ENCODE peak calls at places on chromosome 14, in seven cellular contexts. Z is cardiac muscle cell, G is tibial artery, M is left lung, E is endothelial cell of umbilical vein, N is A549, P is heart left ventricle. O is an unnamed sample.

GRCh38 chr14:103401223-103402214 is 16.3 kb downstream of the MARK3 start:
- DNase-seq in Z (peak), G (no peak), M (no peak), E (peak), N (no peak), P (no peak), O (peak)

GRCh38 chr14:77296906-77297305 is 23.8 kb downstream of the POMT2 start:
- DNase-seq in Z (no peak), G (no peak), M (no peak), E (no peak), N (no peak), P (no peak), O (no peak)

GRCh38 chr14:80239631-80240030 is 28.3 kb upstream of the DIO2 start:
- DNase-seq in Z (no peak), G (no peak), M (no peak), E (no peak), N (no peak), P (no peak), O (no peak)

GRCh38 chr14:59481407-59482119 is 2.6 kb downstream of the L3HYPDH start:
- DNase-seq in Z (peak), G (no peak), M (no peak), E (peak), N (no peak), P (no peak), O (peak)

GRCh38 chr14:102525213-102526143 is 15.9 kb upstream of the ANKRD9 start:
- DNase-seq in Z (peak), G (no peak), M (no peak), E (no peak), N (no peak), P (peak), O (no peak)

GRCh38 chr14:75205586-75205985 is 29.2 kb upstream of the TMED10 start:
- DNase-seq in Z (peak), G (no peak), M (no peak), E (peak), N (no peak), P (no peak), O (no peak)

GRCh38 chr14:76829650-76830421 is 3.6 kb downstream of the LRRC74A start:
- DNase-seq in Z (peak), G (no peak), M (no peak), E (no peak), N (no peak), P (peak), O (no peak)

GRCh38 chr14:74468513-74468912 is 24.6 kb downstream of the NPC2 start:
- DNase-seq in Z (no peak), G (no peak), M (no peak), E (no peak), N (no peak), P (no peak), O (no peak)

GRCh38 chr14:57417228-57417627 is 26.8 kb downstream of the NAA30 start:
- DNase-seq in Z (no peak), G (no peak), M (no peak), E (no peak), N (no peak), P (no peak), O (no peak)

GRCh38 chr14:24084439-24084838 is 9.7 kb upstream of the PCK2 start:
- DNase-seq in Z (no peak), G (no peak), M (peak), E (no peak), N (no peak), P (no peak), O (no peak)

GRCh38 chr14:106564058-106564643 is 1037.8 kb downstream of the TMEM121 start:
- DNase-seq in Z (no peak), G (no peak), M (no peak), E (no peak), N (peak), P (no peak), O (peak)

GRCh38 chr14:22668417-22668816 is 24.3 kb upstream of the OR6J1 start:
- DNase-seq in Z (peak), G (no peak), M (no peak), E (no peak), N (no peak), P (no peak), O (no peak)

GRCh38 chr14:92534863-92535654 is 21.5 kb downstream of the RIN3 start:
- DNase-seq in Z (peak), G (no peak), M (no peak), E (no peak), N (no peak), P (no peak), O (no peak)

GRCh38 chr14:80714489-80714888 is 227.0 kb downstream of the CEP128 start:
- DNase-seq in Z (no peak), G (no peak), M (no peak), E (no peak), N (no peak), P (no peak), O (no peak)

GRCh38 chr14:74508292-74508731 is 14.7 kb downstream of the ISCA2 start:
- DNase-seq in Z (no peak), G (no peak), M (no peak), E (no peak), N (no peak), P (peak), O (no peak)

GRCh38 chr14:23430733-23431105 is 4.7 kb downstream of the MYH7 start:
- DNase-seq in Z (peak), G (no peak), M (no peak), E (no peak), N (no peak), P (no peak), O (no peak)

GRCh38 chr14:26596722-26597030 is 1.2 kb downstream of the NOVA1 start:
- DNase-seq in Z (peak), G (peak), M (peak), E (peak), N (no peak), P (no peak), O (no peak)

GRCh38 chr14:105091335-105092123 is 26.3 kb upstream of the GPR132 start:
- DNase-seq in Z (peak), G (peak), M (peak), E (no peak), N (peak), P (peak), O (peak)

GRCh38 chr14:56150018-56150417 is 31.8 kb downstream of the PELI2 start:
- DNase-seq in Z (no peak), G (no peak), M (no peak), E (no peak), N (no peak), P (no peak), O (no peak)

GRCh38 chr14:38108681-38109080 is 99.0 kb upstream of the SSTR1 start:
- DNase-seq in Z (no peak), G (no peak), M (no peak), E (no peak), N (no peak), P (no peak), O (no peak)

GRCh38 chr14:78131616-78132015 is 38.6 kb upstream of the NRXN3 start:
- DNase-seq in Z (no peak), G (no peak), M (no peak), E (no peak), N (no peak), P (no peak), O (no peak)

GRCh38 chr14:98101323-98101722 is 1170.7 kb downstream of the BCL11B start:
- DNase-seq in Z (no peak), G (no peak), M (no peak), E (no peak), N (no peak), P (no peak), O (no peak)

GRCh38 chr14:70999117-70999516 is 91.9 kb downstream of the PCNX1 start:
- DNase-seq in Z (peak), G (no peak), M (no peak), E (no peak), N (no peak), P (no peak), O (no peak)

GRCh38 chr14:71482701-71483100 is 449.5 kb upstream of the RGS6 start:
- DNase-seq in Z (peak), G (no peak), M (no peak), E (no peak), N (no peak), P (no peak), O (no peak)

GRCh38 chr14:101315802-101316296 is 245.4 kb upstream of the DIO3 start:
- DNase-seq in Z (no peak), G (no peak), M (no peak), E (no peak), N (no peak), P (no peak), O (no peak)

GRCh38 chr14:104895207-104895785 is 29.4 kb upstream of the PLD4 start:
- DNase-seq in Z (no peak), G (no peak), M (no peak), E (no peak), N (no peak), P (peak), O (no peak)

GRCh38 chr14:85587152-85587697 is 57.3 kb downstream of the FLRT2 start:
- DNase-seq in Z (peak), G (no peak), M (no peak), E (no peak), N (no peak), P (no peak), O (no peak)

GRCh38 chr14:69244946-69245345 is 15.0 kb upstream of the GALNT16 start:
- DNase-seq in Z (no peak), G (no peak), M (no peak), E (no peak), N (no peak), P (no peak), O (no peak)

GRCh38 chr14:75333523-75334190 is 55.0 kb downstream of the FOS start:
- DNase-seq in Z (no peak), G (no peak), M (peak), E (no peak), N (no peak), P (no peak), O (no peak)

GRCh38 chr14:93430319-93430801 is 379 bp upstream of the UNC79 start:
- DNase-seq in Z (peak), G (no peak), M (peak), E (no peak), N (no peak), P (peak), O (no peak)

GRCh38 chr14:93543766-93544165 is 113.0 kb downstream of the UNC79 start:
- DNase-seq in Z (peak), G (no peak), M (no peak), E (peak), N (peak), P (no peak), O (no peak)

GRCh38 chr14:94612580-94613554 is 676 bp downstream of the SERPINA3 start:
- DNase-seq in Z (peak), G (no peak), M (no peak), E (no peak), N (no peak), P (no peak), O (no peak)
- H3K27ac ChIP-seq in Z (no peak), G (no peak), M (no peak), E (no peak), N (peak), P (no peak), O (peak)

GRCh38 chr14:50954811-50955372 is 10.6 kb upstream of the PYGL start:
- DNase-seq in Z (peak), G (no peak), M (no peak), E (peak), N (peak), P (no peak), O (peak)

GRCh38 chr14:50955373-50956043 is 11.2 kb upstream of the PYGL start:
- DNase-seq in Z (peak), G (no peak), M (peak), E (peak), N (peak), P (no peak), O (peak)

GRCh38 chr14:50961606-50962259 is 17.4 kb upstream of the PYGL start:
- DNase-seq in Z (peak), G (no peak), M (no peak), E (peak), N (peak), P (no peak), O (peak)

GRCh38 chr14:50953497-50953896 is 9.2 kb upstream of the PYGL start:
- DNase-seq in Z (no peak), G (no peak), M (no peak), E (no peak), N (no peak), P (no peak), O (no peak)

GRCh38 chr14:50957296-50957695 is 13.0 kb upstream of the PYGL start:
- DNase-seq in Z (peak), G (no peak), M (no peak), E (no peak), N (no peak), P (no peak), O (no peak)
- TF ChIP-seq CTCF in Z (no peak), G (no peak), M (no peak), E (no peak), N (no peak), P (no peak), O (no peak)

GRCh38 chr14:99534863-99535262 is 53.7 kb downstream of the CCNK start:
- DNase-seq in Z (no peak), G (no peak), M (no peak), E (no peak), N (no peak), P (no peak), O (no peak)
- H3K27ac ChIP-seq in Z (no peak), G (no peak), M (no peak), E (no peak), N (no peak), P (peak), O (peak)

DNA sequence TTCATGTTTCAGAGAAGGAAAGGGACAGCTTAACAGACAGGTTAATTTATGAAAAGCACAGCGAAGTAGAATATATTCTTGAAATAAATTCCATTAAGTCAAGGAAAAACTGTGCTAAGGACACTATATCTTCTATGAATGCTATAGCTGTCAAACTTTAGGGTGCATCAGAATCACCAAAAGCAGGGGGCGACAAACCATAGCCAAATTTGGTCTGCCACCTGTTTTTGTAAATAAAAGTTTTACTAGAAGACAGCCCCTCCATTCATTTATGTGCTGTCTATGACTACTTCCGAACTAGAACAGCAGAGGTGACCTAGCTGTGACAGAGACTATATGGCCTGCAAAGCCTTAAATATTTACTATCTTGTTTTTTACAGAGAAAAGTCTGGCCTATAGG is 25.9 kb downstream of the PPP4R3A start:
- DNase-seq in Z (no peak), G (no peak), M (no peak), E (no peak), N (no peak), P (no peak), O (no peak)
- TF ChIP-seq CTCF in Z (no peak), G (no peak), M (no peak), E (no peak), N (no peak), P (no peak), O (no peak)

GRCh38 chr14:60563113-60563512 is 54.2 kb downstream of the SIX6 start:
- DNase-seq in Z (peak), G (no peak), M (no peak), E (no peak), N (no peak), P (no peak), O (no peak)

GRCh38 chr14:60561845-60562746 is 53.1 kb downstream of the SIX6 start:
- DNase-seq in Z (peak), G (no peak), M (no peak), E (peak), N (peak), P (no peak), O (peak)

GRCh38 chr14:60565211-60565610 is 56.3 kb downstream of the SIX6 start:
- DNase-seq in Z (peak), G (no peak), M (no peak), E (no peak), N (no peak), P (no peak), O (no peak)
- H3K27ac ChIP-seq in Z (no peak), G (no peak), M (no peak), E (no peak), N (no peak), P (no peak), O (no peak)

GRCh38 chr14:21233457-21234076 is 35.7 kb downstream of the HNRNPC start:
- DNase-seq in Z (peak), G (no peak), M (no peak), E (no peak), N (no peak), P (no peak), O (no peak)
- TF ChIP-seq CTCF in Z (peak), G (no peak), M (no peak), E (peak), N (peak), P (peak), O (no peak)

O was measured in RWPE1.